ENCODE peak calls at places on chromosome 11, in four cellular contexts. P, K, Z and T are unnamed samples.

GRCh38 chr11:62141111-62142042 is 17.6 kb downstream of the INCENP start:
- DNase-seq in P (no peak), K (no peak), Z (no peak), T (no peak)

GRCh38 chr11:90775573-90776165 is 552.8 kb upstream of the CHORDC1 start:
- DNase-seq in P (no peak), K (no peak), Z (no peak), T (no peak)

GRCh38 chr11:67261942-67262681 is 4.2 kb upstream of the GRK2 start:
- DNase-seq in P (no peak), K (no peak), Z (no peak), T (no peak)

GRCh38 chr11:62370743-62371440 is 33.6 kb downstream of the ASRGL1 start:
- DNase-seq in P (no peak), K (no peak), Z (no peak), T (no peak)

GRCh38 chr11:79768343-79768742 is 327.5 kb upstream of the TENM4 start:
- DNase-seq in P (no peak), K (no peak), Z (no peak), T (no peak)

GRCh38 chr11:12997168-12997567 is 11.9 kb upstream of the RASSF10 start:
- DNase-seq in P (no peak), K (no peak), Z (no peak), T (peak)

GRCh38 chr11:21511835-21512440 is 680.9 kb upstream of the ANO5 start:
- DNase-seq in P (peak), K (peak), Z (no peak), T (no peak)

GRCh38 chr11:131668867-131669780 is 298.7 kb downstream of the NTM start:
- DNase-seq in P (no peak), K (peak), Z (peak), T (no peak)

GRCh38 chr11:5380740-5381342 is 2.8 kb upstream of the OR51M1 start:
- DNase-seq in P (no peak), K (peak), Z (peak), T (no peak)

DNA sequence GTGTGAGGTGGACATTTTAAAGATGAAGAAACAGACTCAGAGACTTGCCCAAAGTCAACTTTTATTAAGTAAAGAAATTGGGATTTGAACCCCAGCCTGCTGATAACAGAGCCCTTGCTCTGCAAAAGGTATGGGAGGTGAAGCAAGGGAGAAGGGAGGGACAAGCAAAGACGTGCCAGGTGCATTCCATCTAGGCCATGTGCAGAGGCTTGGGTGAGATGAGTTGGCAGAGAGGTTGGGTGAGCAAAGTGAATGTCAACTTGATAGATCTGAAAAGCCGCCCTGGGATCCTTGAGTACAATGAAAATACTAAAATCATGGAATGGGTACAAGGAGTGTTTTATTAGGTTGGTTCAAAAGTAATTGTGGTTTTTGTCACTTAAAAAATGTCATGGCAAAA is 341.3 kb downstream of the CADM1 start:
- DNase-seq in P (no peak), K (no peak), Z (no peak), T (no peak)
- TF ChIP-seq CTCF in P (no peak), K (no peak), Z (no peak), T (no peak)

DNA sequence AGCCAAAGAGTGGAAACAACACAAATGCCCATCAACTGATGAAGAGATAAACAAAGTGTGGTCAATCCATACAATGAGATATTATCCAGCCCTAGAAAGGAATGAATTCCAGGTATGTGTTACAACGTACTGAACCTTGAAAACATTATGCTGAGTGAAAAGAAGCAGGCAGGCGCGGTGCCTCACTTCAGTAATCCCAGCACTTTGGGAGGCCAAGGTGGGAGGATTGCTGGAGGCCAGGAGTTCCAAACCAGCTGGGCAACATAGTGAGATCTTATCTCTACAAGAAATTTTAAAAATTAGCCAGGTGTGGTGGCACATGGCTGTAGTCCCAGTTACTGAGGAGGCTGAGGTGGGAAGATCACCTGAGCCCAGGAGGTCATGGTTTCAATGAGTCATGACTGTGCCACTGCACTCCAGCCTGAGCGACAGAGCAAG is 24.6 kb upstream of the TESMIN start:
- DNase-seq in P (no peak), K (no peak), Z (no peak), T (no peak)
- TF ChIP-seq POLR2A in P (no peak), K (no peak), Z (no peak), T (no peak)

GRCh38 chr11:842370-843002 is at the start of the genes POLR2L and TSPAN4:
- DNase-seq in P (peak), K (peak), Z (peak), T (peak)

GRCh38 chr11:839875-840617 is 2.3 kb downstream of the POLR2L start:
- DNase-seq in P (no peak), K (peak), Z (no peak), T (no peak)

GRCh38 chr11:843818-844692 is 1.4 kb downstream of the TSPAN4 start:
- DNase-seq in P (peak), K (peak), Z (peak), T (peak)

GRCh38 chr11:843086-843704 is 543 bp downstream of the TSPAN4 start:
- DNase-seq in P (no peak), K (no peak), Z (no peak), T (no peak)

GRCh38 chr11:841981-842369 is 354 bp downstream of the POLR2L start:
- DNase-seq in P (no peak), K (no peak), Z (no peak), T (no peak)
- H3K4me3 ChIP-seq in P (peak), K (peak), Z (peak), T (peak)

GRCh38 chr11:75773595-75774353 is 5.2 kb downstream of the DGAT2 start:
- DNase-seq in P (no peak), K (no peak), Z (no peak), T (no peak)

GRCh38 chr11:75776546-75776945 is 8.0 kb downstream of the DGAT2 start:
- DNase-seq in P (no peak), K (no peak), Z (no peak), T (no peak)

GRCh38 chr11:75771646-75772410 is 3.2 kb downstream of the DGAT2 start:
- DNase-seq in P (no peak), K (peak), Z (peak), T (no peak)

GRCh38 chr11:75777461-75778110 is 9.0 kb downstream of the DGAT2 start:
- DNase-seq in P (no peak), K (no peak), Z (no peak), T (no peak)

DNA sequence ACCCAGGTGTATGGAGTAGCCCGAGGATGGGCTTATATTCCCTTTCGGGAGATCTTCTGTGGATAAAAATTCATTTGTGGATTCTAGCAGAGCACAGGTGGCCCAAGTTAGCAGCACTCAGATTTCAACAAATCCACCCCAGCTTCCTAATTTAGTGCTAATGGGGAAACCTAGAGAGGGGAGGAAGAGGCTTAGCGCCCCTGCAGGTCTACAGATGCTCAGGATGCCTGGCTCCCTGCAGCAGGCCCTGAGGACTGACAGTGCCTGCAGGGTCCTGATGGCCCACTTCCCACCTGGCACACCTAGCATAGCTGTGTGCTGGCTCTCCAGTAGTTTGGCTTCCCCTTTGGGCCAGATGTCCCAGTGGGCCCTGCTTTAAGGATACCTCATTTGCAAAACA is 6.5 kb downstream of the DGAT2 start:
- DNase-seq in P (no peak), K (no peak), Z (no peak), T (no peak)
- TF ChIP-seq CTCF in P (no peak), K (no peak), Z (no peak), T (no peak)

DNA sequence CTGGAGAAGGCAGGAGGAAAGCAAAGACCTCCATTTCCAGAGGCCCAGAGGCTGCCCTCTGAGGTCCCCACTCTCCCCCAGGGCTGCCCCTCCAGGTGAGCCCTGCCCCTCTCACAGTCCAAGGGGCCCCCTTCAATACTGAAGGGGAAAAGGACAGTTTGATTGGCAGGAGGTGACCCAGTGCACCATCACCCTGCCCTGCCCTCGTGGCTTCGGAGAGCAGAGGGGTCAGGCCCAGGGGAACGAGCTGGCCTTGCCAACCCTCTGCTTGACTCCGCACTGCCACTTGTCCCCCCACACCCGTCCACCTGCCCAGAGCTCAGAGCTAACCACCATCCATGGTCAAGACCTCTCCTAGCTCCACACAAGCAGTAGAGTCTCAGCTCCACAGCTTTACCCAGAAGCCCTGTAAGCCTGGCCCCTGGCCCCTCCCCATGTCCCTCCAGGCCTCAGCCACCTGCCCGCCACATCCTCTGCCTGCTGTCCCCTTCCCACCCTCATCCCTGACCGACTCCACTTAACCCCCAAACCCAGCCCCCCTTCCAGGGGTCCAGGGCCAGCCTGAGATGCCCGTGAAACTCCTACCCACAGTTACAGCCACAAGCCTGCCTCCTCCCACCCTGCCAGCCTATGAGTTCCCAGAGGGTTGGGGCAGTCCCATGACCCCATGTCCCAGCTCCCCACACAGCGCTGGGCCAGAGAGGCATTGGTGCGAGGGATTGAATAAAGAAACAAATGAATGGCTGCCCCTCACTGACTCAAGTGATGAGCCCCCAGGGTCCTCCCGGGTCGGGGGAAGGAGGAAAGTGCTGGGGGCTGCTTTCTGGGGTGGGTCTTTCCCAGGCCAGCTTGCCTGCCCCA is 10.8 kb downstream of the SLC22A12 start:
- DNase-seq in P (no peak), K (no peak), Z (no peak), T (no peak)
- TF ChIP-seq POLR2A in P (no peak), K (no peak), Z (no peak), T (no peak)

GRCh38 chr11:107570015-107570414 is 4.5 kb upstream of the ALKBH8 start:
- DNase-seq in P (no peak), K (no peak), Z (no peak), T (no peak)

GRCh38 chr11:107565219-107565937 is at the start of gene ALKBH8:
- DNase-seq in P (peak), K (peak), Z (peak), T (peak)

GRCh38 chr11:107566569-107566968 is 1.0 kb upstream of the ALKBH8 start:
- DNase-seq in P (no peak), K (no peak), Z (no peak), T (no peak)

GRCh38 chr11:107564877-107565218 is 687 bp downstream of the ALKBH8 start:
- DNase-seq in P (no peak), K (no peak), Z (no peak), T (no peak)

GRCh38 chr11:107567739-107568335 is 2.3 kb upstream of the ALKBH8 start:
- DNase-seq in P (no peak), K (no peak), Z (no peak), T (no peak)
- H3K4me3 ChIP-seq in P (no peak), K (no peak), Z (no peak), T (no peak)

GRCh38 chr11:114501901-114502300 is 57.8 kb downstream of the NXPE1 start:
- DNase-seq in P (no peak), K (no peak), Z (no peak), T (no peak)

DNA sequence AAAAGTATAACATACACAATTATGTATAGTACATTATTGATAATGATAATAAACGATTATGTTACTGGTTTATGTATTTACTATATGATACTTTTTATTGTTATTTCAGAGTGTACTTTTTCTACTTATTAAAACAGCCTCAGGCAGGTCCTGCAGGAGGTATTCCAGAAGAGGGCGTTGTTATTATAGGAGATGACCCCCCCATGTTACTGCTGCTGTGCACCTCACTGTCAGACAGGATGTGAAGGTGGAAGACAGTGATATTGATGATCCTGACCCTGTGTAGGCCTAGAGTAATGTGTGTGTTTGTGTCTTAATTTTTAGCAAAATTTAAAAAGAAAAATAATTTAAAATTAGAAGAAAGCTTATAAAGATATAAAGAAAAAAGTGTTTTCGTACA is 57.6 kb downstream of the REXO2 start:
- DNase-seq in P (no peak), K (no peak), Z (no peak), T (no peak)
- TF ChIP-seq CTCF in P (no peak), K (no peak), Z (no peak), T (no peak)

DNA sequence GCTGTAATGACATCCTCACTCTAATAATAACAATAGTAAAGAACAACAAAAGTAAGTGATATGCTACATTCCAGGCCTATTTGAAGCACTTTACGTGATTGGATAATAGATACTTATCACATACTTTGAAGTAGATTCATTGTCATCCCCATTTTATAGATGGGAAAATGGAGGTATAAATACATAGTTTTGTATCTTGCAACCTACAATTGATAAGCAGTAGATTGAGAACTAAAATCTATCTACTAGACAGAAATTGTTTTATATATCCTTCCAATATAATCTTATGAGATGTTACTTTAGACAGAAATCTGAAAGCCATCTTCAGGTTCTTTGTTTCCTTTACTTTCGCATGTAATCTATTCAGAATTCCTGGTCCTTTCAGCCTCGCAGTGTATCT is 104.6 kb upstream of the CD44 start:
- DNase-seq in P (no peak), K (no peak), Z (no peak), T (no peak)
- TF ChIP-seq POLR2A in P (no peak), K (no peak), Z (no peak), T (no peak)